ENCODE peak calls at places on chromosomes 13 and 19, in six cellular contexts. One of them, this sample, is unnamed. For H3K27me3, the result is how much of the 10 kb centered on the place peaks cover.

GRCh38 chr19:16319466-16319865 is 5.2 kb upstream of the KLF2 start:
- DNase-seq in hepatocyte: no peak
- DNase-seq in tibial nerve: no peak
- DNase-seq in uterus: no peak
- DNase-seq in colonic mucosa: no peak
- DNase-seq in pancreas: no peak
- DNase-seq in this sample: no peak

GRCh38 chr13:78420814-78421213 is 182.5 kb downstream of the POU4F1 start:
- DNase-seq in pancreas: no peak
- DNase-seq in uterus: no peak
- DNase-seq in colonic mucosa: no peak
- DNase-seq in tibial nerve: no peak
- DNase-seq in hepatocyte: no peak
- DNase-seq in this sample: no peak

GRCh38 chr19:6590458-6591319 is at the start of gene CD70:
- DNase-seq in colonic mucosa: no peak
- DNase-seq in hepatocyte: no peak
- DNase-seq in tibial nerve: no peak
- DNase-seq in pancreas: no peak
- DNase-seq in uterus: no peak
- DNase-seq in this sample: peak

GRCh38 chr13:43159007-43159406 is 135.6 kb downstream of the DNAJC15 start:
- DNase-seq in colonic mucosa: no peak
- DNase-seq in uterus: no peak
- DNase-seq in tibial nerve: no peak
- DNase-seq in hepatocyte: no peak
- DNase-seq in pancreas: no peak
- DNase-seq in this sample: peak

GRCh38 chr13:98405690-98406344 is 171.1 kb downstream of the STK24 start:
- DNase-seq in uterus: no peak
- DNase-seq in tibial nerve: no peak
- DNase-seq in hepatocyte: no peak
- DNase-seq in colonic mucosa: no peak
- DNase-seq in pancreas: no peak
- DNase-seq in this sample: no peak

GRCh38 chr19:46753420-46754155 is 7.3 kb upstream of the STRN4 start:
- DNase-seq in colonic mucosa: peak
- DNase-seq in hepatocyte: peak
- DNase-seq in tibial nerve: peak
- DNase-seq in uterus: no peak
- DNase-seq in pancreas: peak
- DNase-seq in this sample: peak

GRCh38 chr19:4980838-4981680 is 12.1 kb downstream of the KDM4B start:
- DNase-seq in uterus: no peak
- DNase-seq in pancreas: peak
- DNase-seq in hepatocyte: no peak
- DNase-seq in tibial nerve: no peak
- DNase-seq in colonic mucosa: no peak
- DNase-seq in this sample: peak

GRCh38 chr19:57302020-57302465 is 18.2 kb upstream of the ZNF543 start:
- DNase-seq in tibial nerve: no peak
- DNase-seq in uterus: no peak
- DNase-seq in colonic mucosa: no peak
- DNase-seq in hepatocyte: peak
- DNase-seq in pancreas: no peak
- DNase-seq in this sample: no peak

GRCh38 chr13:26629260-26629659 is 71.8 kb downstream of the WASF3 start:
- DNase-seq in hepatocyte: no peak
- DNase-seq in pancreas: no peak
- DNase-seq in tibial nerve: no peak
- DNase-seq in uterus: no peak
- DNase-seq in colonic mucosa: no peak
- DNase-seq in this sample: peak

GRCh38 chr13:55653497-55653896 is 1487.2 kb upstream of the PRR20A start:
- DNase-seq in uterus: no peak
- DNase-seq in colonic mucosa: no peak
- DNase-seq in tibial nerve: no peak
- DNase-seq in pancreas: no peak
- DNase-seq in hepatocyte: no peak
- DNase-seq in this sample: no peak

GRCh38 chr19:3108775-3109174 is 14.6 kb downstream of the GNA11 start:
- DNase-seq in pancreas: no peak
- DNase-seq in colonic mucosa: peak
- DNase-seq in hepatocyte: peak
- DNase-seq in uterus: peak
- DNase-seq in tibial nerve: peak
- DNase-seq in this sample: peak

GRCh38 chr19:38409631-38410133 is 6.8 kb downstream of the FAM98C start:
- DNase-seq in colonic mucosa: no peak
- DNase-seq in tibial nerve: no peak
- DNase-seq in hepatocyte: no peak
- DNase-seq in pancreas: no peak
- DNase-seq in uterus: no peak
- DNase-seq in this sample: no peak

GRCh38 chr13:95704510-95704909 is 27.6 kb downstream of the DNAJC3 start:
- DNase-seq in tibial nerve: no peak
- DNase-seq in uterus: no peak
- DNase-seq in hepatocyte: no peak
- DNase-seq in pancreas: no peak
- DNase-seq in colonic mucosa: no peak
- DNase-seq in this sample: peak

DNA sequence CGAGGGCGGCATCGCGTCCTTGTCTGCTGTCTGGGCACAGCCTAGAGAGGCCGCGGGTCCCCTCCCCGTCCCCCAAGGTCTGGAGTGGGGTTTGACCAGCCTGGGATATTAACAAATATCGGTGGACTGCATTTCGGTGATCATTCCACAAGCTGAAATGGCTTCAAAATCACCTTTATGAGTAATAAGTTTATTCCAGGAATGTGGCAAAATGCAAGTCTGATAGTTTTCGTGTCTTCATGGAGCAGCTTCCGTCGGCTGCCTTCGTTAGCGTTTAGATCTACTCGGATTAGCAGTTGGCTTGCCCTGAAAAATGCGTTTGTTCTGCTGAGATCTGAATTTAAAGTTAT is 1.1 kb upstream of the GJA3 start:
- DNase-seq in hepatocyte: no peak
- DNase-seq in uterus: no peak
- DNase-seq in colonic mucosa: no peak
- DNase-seq in pancreas: no peak
- DNase-seq in tibial nerve: no peak
- DNase-seq in this sample: no peak
- H3K27me3 ChIP-seq in hepatocyte: half or more
- H3K27me3 ChIP-seq in uterus: under half
- H3K27me3 ChIP-seq in colonic mucosa: half or more
- H3K27me3 ChIP-seq in pancreas: under half
- H3K27me3 ChIP-seq in tibial nerve: half or more
- H3K27me3 ChIP-seq in this sample: half or more

DNA sequence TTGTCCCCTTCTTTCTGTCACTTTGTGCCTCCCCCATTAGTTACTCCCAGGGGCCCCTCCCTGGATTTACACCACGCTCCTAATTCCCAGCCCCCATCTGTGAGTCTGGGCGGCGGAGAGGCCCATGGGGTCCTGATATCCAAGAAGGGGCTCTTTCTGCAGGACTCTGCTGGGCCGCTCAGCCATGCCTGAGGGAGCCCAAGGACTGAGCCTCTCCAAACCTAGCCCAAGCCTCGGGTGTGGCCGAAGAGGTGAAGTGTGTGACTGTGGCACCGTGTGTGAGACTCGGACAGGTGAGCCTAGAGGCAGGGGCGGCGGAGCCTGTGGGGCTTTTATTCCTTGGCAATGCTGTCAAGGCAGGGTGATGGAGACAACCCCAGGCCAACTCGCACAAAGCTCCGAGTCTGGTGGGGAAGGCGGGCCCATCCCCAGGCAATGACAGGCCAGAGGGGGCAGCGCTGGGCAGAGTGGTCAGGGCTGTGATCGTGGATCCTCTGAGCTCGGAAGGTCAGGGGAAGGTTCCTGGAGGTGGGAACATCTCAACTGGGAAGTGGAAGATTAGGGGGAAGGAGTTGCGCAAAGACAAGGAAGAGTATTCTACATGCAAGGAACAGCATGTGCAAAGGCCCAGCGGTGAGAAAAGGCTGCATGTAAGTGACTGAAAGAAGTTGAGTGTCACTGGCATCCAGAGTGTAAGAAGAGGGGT is 1.6 kb downstream of the PLEKHG2 start:
- DNase-seq in pancreas: no peak
- DNase-seq in uterus: peak
- DNase-seq in colonic mucosa: peak
- DNase-seq in hepatocyte: peak
- DNase-seq in tibial nerve: no peak
- DNase-seq in this sample: peak
- H3K4me3 ChIP-seq in pancreas: peak
- H3K4me3 ChIP-seq in uterus: peak
- H3K4me3 ChIP-seq in colonic mucosa: peak
- H3K4me3 ChIP-seq in hepatocyte: peak
- H3K4me3 ChIP-seq in tibial nerve: peak
- H3K4me3 ChIP-seq in this sample: peak

GRCh38 chr19:28972144-28972543 is 240.8 kb downstream of the UQCRFS1 start:
- DNase-seq in uterus: no peak
- DNase-seq in pancreas: no peak
- DNase-seq in colonic mucosa: no peak
- DNase-seq in tibial nerve: no peak
- DNase-seq in hepatocyte: no peak
- DNase-seq in this sample: no peak

GRCh38 chr19:28971513-28971912 is 241.4 kb downstream of the UQCRFS1 start:
- DNase-seq in colonic mucosa: no peak
- DNase-seq in pancreas: no peak
- DNase-seq in tibial nerve: no peak
- DNase-seq in hepatocyte: no peak
- DNase-seq in uterus: no peak
- DNase-seq in this sample: no peak

GRCh38 chr19:28966737-28967401 is 246.1 kb downstream of the UQCRFS1 start:
- DNase-seq in colonic mucosa: no peak
- DNase-seq in uterus: no peak
- DNase-seq in hepatocyte: no peak
- DNase-seq in tibial nerve: no peak
- DNase-seq in pancreas: no peak
- DNase-seq in this sample: no peak

GRCh38 chr19:28968721-28969120 is 244.2 kb downstream of the UQCRFS1 start:
- DNase-seq in pancreas: no peak
- DNase-seq in tibial nerve: no peak
- DNase-seq in uterus: no peak
- DNase-seq in colonic mucosa: no peak
- DNase-seq in hepatocyte: no peak
- DNase-seq in this sample: no peak

DNA sequence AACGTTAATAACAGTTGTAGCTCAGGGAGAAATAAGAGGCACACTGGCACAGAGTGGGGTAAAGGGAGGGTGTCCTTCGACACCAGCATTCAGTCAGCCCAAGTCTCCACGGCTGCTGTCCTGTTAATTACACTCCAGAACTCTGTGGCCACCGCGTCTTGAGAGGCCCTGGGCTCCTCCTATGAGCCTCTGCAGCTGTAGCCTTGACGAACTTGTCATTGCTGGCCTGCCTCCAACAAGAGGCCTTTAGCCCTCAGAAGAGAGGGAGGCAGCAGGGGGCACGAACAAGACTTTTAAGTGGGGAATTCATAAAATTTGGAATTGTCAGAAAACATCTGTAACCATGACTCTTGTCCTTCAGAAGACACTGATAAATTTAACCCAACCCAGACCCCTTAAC is 241.9 kb downstream of the UQCRFS1 start:
- DNase-seq in hepatocyte: no peak
- DNase-seq in pancreas: no peak
- DNase-seq in tibial nerve: no peak
- DNase-seq in uterus: no peak
- DNase-seq in colonic mucosa: no peak
- DNase-seq in this sample: no peak
- H3K27me3 ChIP-seq in hepatocyte: under half
- H3K27me3 ChIP-seq in pancreas: under half
- H3K27me3 ChIP-seq in tibial nerve: under half
- H3K27me3 ChIP-seq in uterus: under half
- H3K27me3 ChIP-seq in colonic mucosa: under half
- H3K27me3 ChIP-seq in this sample: under half

DNA sequence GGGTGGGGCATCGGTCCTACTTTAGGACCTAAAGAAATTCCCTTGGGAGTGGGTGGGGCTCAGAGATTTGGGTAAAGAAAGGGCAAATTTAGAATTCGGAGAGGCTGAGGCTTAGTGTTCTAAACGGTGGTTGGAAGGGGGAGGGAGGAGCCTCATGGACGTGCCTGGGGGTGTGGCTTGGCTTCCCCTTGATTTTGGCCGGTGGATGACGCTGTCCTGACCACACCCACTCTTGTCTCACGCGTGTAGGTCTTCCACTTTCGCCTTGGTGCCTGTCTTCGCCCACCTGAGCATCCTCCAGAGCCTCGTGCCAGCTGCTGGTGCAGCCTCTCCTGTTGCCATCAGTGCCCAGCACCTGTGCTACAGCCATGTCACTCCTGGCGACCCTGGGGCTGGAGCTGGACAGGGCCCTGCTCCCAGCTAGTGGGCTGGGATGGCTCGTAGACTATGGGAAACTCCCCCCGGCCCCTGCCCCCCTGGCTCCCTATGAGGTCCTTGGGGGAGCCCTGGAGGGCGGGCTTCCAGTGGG is 1.2 kb upstream of the NUP62 start:
- DNase-seq in hepatocyte: no peak
- DNase-seq in colonic mucosa: peak
- DNase-seq in uterus: peak
- DNase-seq in pancreas: no peak
- DNase-seq in tibial nerve: peak
- DNase-seq in this sample: peak
- H3K4me3 ChIP-seq in hepatocyte: no peak
- H3K4me3 ChIP-seq in colonic mucosa: peak
- H3K4me3 ChIP-seq in uterus: no peak
- H3K4me3 ChIP-seq in pancreas: peak
- H3K4me3 ChIP-seq in tibial nerve: no peak
- H3K4me3 ChIP-seq in this sample: peak

DNA sequence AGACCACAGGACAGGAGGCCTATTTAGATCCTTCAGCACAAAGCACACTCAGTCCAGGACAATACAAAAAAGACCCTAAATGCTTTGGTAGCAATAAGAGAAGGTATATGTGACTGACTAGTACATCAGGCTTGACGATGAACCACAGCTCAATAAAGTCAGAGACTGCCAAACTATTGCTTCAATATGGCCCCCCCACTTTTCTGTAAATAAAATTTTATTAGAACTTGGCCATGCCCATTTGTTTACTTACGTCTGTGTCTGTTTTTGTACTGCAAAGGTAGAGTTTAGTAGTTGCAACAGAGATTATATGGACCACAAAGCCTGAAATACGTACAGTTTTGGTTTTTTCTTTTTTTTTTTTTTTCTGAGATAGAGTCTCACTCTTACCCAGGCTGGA is 136.7 kb downstream of the IRS2 start:
- DNase-seq in hepatocyte: no peak
- DNase-seq in uterus: no peak
- DNase-seq in colonic mucosa: no peak
- DNase-seq in tibial nerve: no peak
- DNase-seq in pancreas: no peak
- DNase-seq in this sample: no peak
- H3K27me3 ChIP-seq in hepatocyte: under half
- H3K27me3 ChIP-seq in uterus: under half
- H3K27me3 ChIP-seq in colonic mucosa: under half
- H3K27me3 ChIP-seq in tibial nerve: under half
- H3K27me3 ChIP-seq in pancreas: under half
- H3K27me3 ChIP-seq in this sample: under half